ENCODE peak calls at places on chromosomes 4 and X, in four cellular contexts. K is A549, I is K562, Y is HepG2. W is an unnamed sample.

GRCh38 chr4:152045781-152046571 is 285.2 kb upstream of the GATB start:
- DNase-seq in Y (peak), K (peak), I (peak), W (no peak)

GRCh38 chrX:100872161-100872560 is 2.0 kb downstream of the NOX1 start:
- DNase-seq in I (no peak), Y (no peak), K (no peak), W (no peak)

GRCh38 chr4:2276581-2277325 is 14.8 kb upstream of the MXD4 start:
- DNase-seq in Y (no peak), K (no peak), I (no peak), W (no peak)

GRCh38 chr4:27407616-27408015 is 547.0 kb downstream of the STIM2 start:
- DNase-seq in Y (no peak), I (no peak), K (no peak), W (no peak)

GRCh38 chrX:107683931-107684330 is 55.6 kb downstream of the PRPS1 start:
- DNase-seq in K (no peak), Y (no peak), I (no peak), W (no peak)

GRCh38 chr4:76969493-76969892 is 19.9 kb downstream of the SEPTIN11 start:
- DNase-seq in I (peak), K (no peak), Y (no peak), W (no peak)

GRCh38 chr4:39039108-39039507 is 6.9 kb upstream of the TMEM156 start:
- DNase-seq in I (no peak), K (no peak), Y (no peak), W (no peak)

GRCh38 chr4:155367608-155368007 is 9.2 kb downstream of the MAP9 start:
- DNase-seq in K (no peak), Y (no peak), I (no peak), W (no peak)

GRCh38 chr4:186726440-186727148 is 2.9 kb upstream of the FAT1 start:
- DNase-seq in Y (peak), K (peak), I (peak), W (no peak)

GRCh38 chrX:115690554-115691216 is 129.7 kb downstream of the PLS3 start:
- DNase-seq in Y (peak), I (peak), K (peak), W (peak)

GRCh38 chrX:38968344-38968743 is 167.1 kb downstream of the MID1IP1 start:
- DNase-seq in I (no peak), Y (no peak), K (no peak), W (no peak)

GRCh38 chr4:139153411-139154133 is 23.4 kb downstream of the ELF2 start:
- DNase-seq in K (no peak), Y (peak), I (no peak), W (no peak)

GRCh38 chrX:1323315-1323714 is 13.3 kb upstream of the IL3RA start:
- DNase-seq in K (peak), Y (peak), I (peak), W (peak)

GRCh38 chr4:21856754-21857153 is 91.8 kb downstream of the KCNIP4 start:
- DNase-seq in Y (no peak), K (no peak), I (no peak), W (no peak)

GRCh38 chr4:8085491-8086479 is 72.8 kb downstream of the ABLIM2 start:
- DNase-seq in I (no peak), Y (peak), K (no peak), W (no peak)

GRCh38 chr4:10721616-10722015 is 37.0 kb upstream of the CLNK start:
- DNase-seq in Y (no peak), K (no peak), I (no peak), W (no peak)

GRCh38 chr4:73019462-73020047 is 50.0 kb downstream of the COX18 start:
- DNase-seq in I (peak), Y (peak), K (peak), W (no peak)

GRCh38 chr4:7687006-7687405 is 252.3 kb upstream of the PSAPL1 start:
- DNase-seq in Y (no peak), I (no peak), K (no peak), W (no peak)

GRCh38 chr4:118848242-118848641 is 12.3 kb upstream of the SEC24D start:
- DNase-seq in I (no peak), Y (no peak), K (no peak), W (no peak)

GRCh38 chr4:118850813-118851173 is 14.9 kb upstream of the SEC24D start:
- DNase-seq in Y (no peak), I (no peak), K (no peak), W (no peak)

GRCh38 chr4:118846981-118847380 is 11.1 kb upstream of the SEC24D start:
- DNase-seq in K (no peak), I (no peak), Y (no peak), W (no peak)

GRCh38 chr4:118848901-118849300 is 13.0 kb upstream of the SEC24D start:
- DNase-seq in K (no peak), I (no peak), Y (no peak), W (no peak)

DNA sequence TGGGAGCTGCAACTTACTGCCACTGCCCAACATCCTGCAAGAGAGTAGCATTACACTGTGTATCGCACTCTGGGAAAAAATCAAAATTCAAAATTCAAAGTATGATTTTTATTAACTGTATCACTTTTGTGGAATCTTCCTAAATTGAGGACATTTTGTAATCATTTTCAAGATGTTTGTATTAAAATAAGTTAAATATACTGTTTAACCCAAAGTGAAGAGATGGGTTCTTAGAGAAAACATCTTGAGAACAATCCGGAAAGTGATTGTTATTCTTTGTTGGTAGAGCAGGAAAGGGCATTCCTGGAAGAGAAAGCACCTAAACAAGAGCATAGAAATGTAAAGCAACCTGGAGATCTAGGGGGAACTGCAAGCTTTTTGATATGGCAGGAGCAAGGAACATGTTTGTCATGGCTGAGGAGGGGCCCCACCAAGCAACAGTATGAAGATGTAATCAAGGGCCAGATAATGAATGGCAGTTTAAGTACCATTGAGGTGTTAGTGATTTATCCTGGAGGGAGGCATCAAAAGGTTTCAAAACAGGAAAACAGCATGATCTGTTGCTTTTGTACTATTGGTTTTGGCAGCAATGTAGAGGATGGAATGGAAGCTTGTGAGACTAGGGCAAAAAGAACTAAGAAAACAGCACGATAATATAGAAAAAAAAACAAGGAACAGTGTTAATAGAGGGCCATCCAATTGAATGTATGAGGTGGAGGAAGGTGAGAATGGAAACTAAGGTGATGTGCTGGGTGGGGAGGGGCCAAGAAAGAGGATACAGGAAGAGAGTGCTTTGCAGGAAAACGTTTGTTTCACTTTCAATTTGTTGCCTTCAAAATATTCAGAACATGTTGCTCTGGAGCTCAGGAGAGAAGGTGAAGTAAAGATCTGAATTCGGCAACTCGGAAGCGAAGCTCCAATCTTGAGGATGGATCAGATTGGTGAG is 14.2 kb upstream of the SEC24D start:
- DNase-seq in K (no peak), I (no peak), Y (no peak), W (no peak)
- TF ChIP-seq ESRRA in K (no peak), I (no peak), Y (no peak), W (no peak)

GRCh38 chr4:107825072-107825789 is 499 bp downstream of the SGMS2 start:
- DNase-seq in I (peak), K (peak), Y (no peak), W (no peak)
- H3K27ac ChIP-seq in I (no peak), K (peak), Y (no peak), W (no peak)

DNA sequence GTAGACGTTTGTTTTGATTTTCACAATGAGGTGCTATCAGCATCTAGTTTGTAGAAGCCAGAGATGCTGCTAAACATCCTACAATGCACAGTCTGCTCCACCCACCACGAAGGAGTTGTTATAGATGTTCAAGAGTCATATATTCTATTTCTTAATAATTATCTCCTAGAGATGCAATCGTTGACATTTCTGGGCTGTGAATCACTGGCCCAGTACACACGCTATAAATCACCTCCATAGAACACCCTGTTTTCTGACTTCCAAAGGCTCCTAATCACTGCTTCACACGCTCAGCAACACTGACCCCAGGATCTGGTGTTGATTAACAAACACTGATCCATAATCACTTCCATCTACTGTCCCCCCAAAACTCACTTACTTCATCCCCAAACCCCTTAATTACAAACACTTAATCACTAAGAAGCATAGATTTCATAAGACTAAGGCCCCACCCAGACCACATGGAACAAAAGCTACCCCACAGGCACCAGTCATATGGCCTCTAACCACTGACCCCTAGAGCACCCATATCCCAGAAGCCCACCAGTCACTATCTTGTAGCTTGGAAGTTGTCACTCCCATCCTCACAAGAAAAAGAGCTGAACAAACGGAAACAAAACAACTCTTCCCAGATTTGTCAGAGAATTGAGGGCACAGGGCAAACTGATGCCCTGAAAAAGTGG is 31.7 kb upstream of the ZNF41 start:
- DNase-seq in K (no peak), I (no peak), Y (no peak), W (no peak)
- TF ChIP-seq ESRRA in K (no peak), I (no peak), Y (no peak), W (no peak)

GRCh38 chrX:153474718-153475117 is 4.3 kb upstream of the HAUS7 start:
- DNase-seq in I (peak), K (no peak), Y (no peak), W (no peak)
- H3K27ac ChIP-seq in I (no peak), K (no peak), Y (no peak), W (no peak)

DNA sequence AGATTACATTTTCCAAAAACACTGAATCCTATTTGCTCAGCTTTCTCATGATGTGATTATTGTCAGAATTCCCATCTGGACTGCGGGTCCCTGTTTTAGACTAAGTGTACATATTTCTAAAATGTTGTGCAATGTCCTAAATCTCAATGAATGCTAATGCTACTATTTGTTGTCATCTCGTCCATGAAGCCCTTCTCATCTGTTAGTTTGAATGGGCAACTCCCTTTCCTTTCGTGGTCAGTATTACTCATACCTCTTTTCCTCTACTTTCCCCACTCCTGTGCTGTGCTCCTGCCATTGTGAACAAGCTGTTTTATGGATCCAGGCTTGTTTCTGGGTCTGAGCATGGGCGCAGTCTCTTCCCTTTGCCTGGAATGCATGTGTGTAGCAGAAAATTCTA is 91.0 kb downstream of the MID1 start:
- DNase-seq in K (no peak), Y (no peak), I (no peak), W (no peak)
- TF ChIP-seq ESRRA in K (no peak), Y (no peak), I (no peak), W (no peak)